ENCODE peak calls at places on chromosomes 16 and 17, in five cellular contexts. One of them, this sample, is unnamed.

GRCh38 chr17:36941265-36942021 is 4.2 kb downstream of the LHX1 start:
- DNase-seq in K562: no peak
- DNase-seq in H1: peak; percentile 74
- DNase-seq in HepG2: no peak
- DNase-seq in GM12878: no peak
- DNase-seq in this sample: peak; percentile 33

GRCh38 chr16:67822511-67822910 is 15.8 kb downstream of the TSNAXIP1 start:
- DNase-seq in K562: no peak
- DNase-seq in H1: no peak
- DNase-seq in HepG2: no peak
- DNase-seq in GM12878: no peak
- DNase-seq in this sample: no peak

GRCh38 chr16:80058236-80058635 is 457.7 kb upstream of the MAF start:
- DNase-seq in K562: no peak
- DNase-seq in H1: no peak
- DNase-seq in HepG2: no peak
- DNase-seq in GM12878: no peak
- DNase-seq in this sample: no peak

GRCh38 chr17:44038604-44039007 is 23.8 kb upstream of the TMEM101 start:
- DNase-seq in K562: no peak
- DNase-seq in H1: no peak
- DNase-seq in HepG2: peak; percentile 39
- DNase-seq in GM12878: no peak
- DNase-seq in this sample: no peak

GRCh38 chr16:67243481-67243880 is 3.8 kb downstream of the FHOD1 start:
- DNase-seq in K562: no peak
- DNase-seq in H1: no peak
- DNase-seq in HepG2: no peak
- DNase-seq in GM12878: no peak
- DNase-seq in this sample: no peak

GRCh38 chr17:42517516-42517915 is 18.5 kb upstream of the NAGLU start:
- DNase-seq in K562: peak; percentile 85
- DNase-seq in H1: peak; percentile 96
- DNase-seq in HepG2: peak; percentile 80
- DNase-seq in GM12878: no peak
- DNase-seq in this sample: peak; percentile 91

GRCh38 chr16:26992661-26993365 is 73.9 kb upstream of the C16orf82 start:
- DNase-seq in K562: no peak
- DNase-seq in H1: no peak
- DNase-seq in HepG2: no peak
- DNase-seq in GM12878: no peak
- DNase-seq in this sample: no peak

GRCh38 chr16:25014500-25015147 is 545 bp downstream of the ARHGAP17 start:
- DNase-seq in K562: peak; percentile 50
- DNase-seq in H1: peak; percentile 73
- DNase-seq in HepG2: peak; percentile 59
- DNase-seq in GM12878: no peak
- DNase-seq in this sample: peak; percentile 50

GRCh38 chr16:26447570-26447969 is 619.2 kb upstream of the C16orf82 start:
- DNase-seq in K562: no peak
- DNase-seq in H1: no peak
- DNase-seq in HepG2: no peak
- DNase-seq in GM12878: no peak
- DNase-seq in this sample: no peak

GRCh38 chr17:76199466-76199865 is 40.8 kb downstream of the RNF157 start:
- DNase-seq in K562: no peak
- DNase-seq in H1: no peak
- DNase-seq in HepG2: no peak
- DNase-seq in GM12878: no peak
- DNase-seq in this sample: no peak

GRCh38 chr17:46771601-46772012 is 46.9 kb downstream of the WNT3 start:
- DNase-seq in K562: peak; percentile 83
- DNase-seq in H1: no peak
- DNase-seq in HepG2: no peak
- DNase-seq in GM12878: no peak
- DNase-seq in this sample: peak; percentile 54

GRCh38 chr16:81816793-81817210 is 37.7 kb downstream of the PLCG2 start:
- DNase-seq in K562: no peak
- DNase-seq in H1: no peak
- DNase-seq in HepG2: no peak
- DNase-seq in GM12878: peak; percentile 77
- DNase-seq in this sample: no peak

GRCh38 chr17:63041251-63041650 is 75.2 kb downstream of the TANC2 start:
- DNase-seq in K562: no peak
- DNase-seq in H1: no peak
- DNase-seq in HepG2: no peak
- DNase-seq in GM12878: no peak
- DNase-seq in this sample: no peak

GRCh38 chr17:8946476-8946875 is 19.0 kb downstream of the PIK3R5 start:
- DNase-seq in K562: no peak
- DNase-seq in H1: no peak
- DNase-seq in HepG2: no peak
- DNase-seq in GM12878: no peak
- DNase-seq in this sample: no peak

GRCh38 chr17:42667088-42667951 is 8.2 kb downstream of the TUBG2 start:
- DNase-seq in K562: no peak
- DNase-seq in H1: no peak
- DNase-seq in HepG2: peak; percentile 47
- DNase-seq in GM12878: no peak
- DNase-seq in this sample: no peak

GRCh38 chr16:68642436-68643064 is 2.6 kb upstream of the CDH3 start:
- DNase-seq in K562: no peak
- DNase-seq in H1: peak; percentile 79
- DNase-seq in HepG2: no peak
- DNase-seq in GM12878: no peak
- DNase-seq in this sample: peak; percentile 84

GRCh38 chr17:225551-225950 is 44.1 kb upstream of the DOC2B start:
- DNase-seq in K562: no peak
- DNase-seq in H1: no peak
- DNase-seq in HepG2: no peak
- DNase-seq in GM12878: no peak
- DNase-seq in this sample: no peak

GRCh38 chr16:48350716-48351115 is 34.5 kb downstream of the SIAH1 start:
- DNase-seq in K562: no peak
- DNase-seq in H1: no peak
- DNase-seq in HepG2: no peak
- DNase-seq in GM12878: no peak
- DNase-seq in this sample: no peak

GRCh38 chr17:80345321-80345720 is 69.6 kb upstream of the ENDOV start:
- DNase-seq in K562: no peak
- DNase-seq in H1: no peak
- DNase-seq in HepG2: no peak
- DNase-seq in GM12878: no peak
- DNase-seq in this sample: no peak

GRCh38 chr17:33962857-33963655 is 292.0 kb upstream of the CCL2 start:
- DNase-seq in K562: no peak
- DNase-seq in H1: no peak
- DNase-seq in HepG2: no peak
- DNase-seq in GM12878: peak; percentile 39
- DNase-seq in this sample: no peak

DNA sequence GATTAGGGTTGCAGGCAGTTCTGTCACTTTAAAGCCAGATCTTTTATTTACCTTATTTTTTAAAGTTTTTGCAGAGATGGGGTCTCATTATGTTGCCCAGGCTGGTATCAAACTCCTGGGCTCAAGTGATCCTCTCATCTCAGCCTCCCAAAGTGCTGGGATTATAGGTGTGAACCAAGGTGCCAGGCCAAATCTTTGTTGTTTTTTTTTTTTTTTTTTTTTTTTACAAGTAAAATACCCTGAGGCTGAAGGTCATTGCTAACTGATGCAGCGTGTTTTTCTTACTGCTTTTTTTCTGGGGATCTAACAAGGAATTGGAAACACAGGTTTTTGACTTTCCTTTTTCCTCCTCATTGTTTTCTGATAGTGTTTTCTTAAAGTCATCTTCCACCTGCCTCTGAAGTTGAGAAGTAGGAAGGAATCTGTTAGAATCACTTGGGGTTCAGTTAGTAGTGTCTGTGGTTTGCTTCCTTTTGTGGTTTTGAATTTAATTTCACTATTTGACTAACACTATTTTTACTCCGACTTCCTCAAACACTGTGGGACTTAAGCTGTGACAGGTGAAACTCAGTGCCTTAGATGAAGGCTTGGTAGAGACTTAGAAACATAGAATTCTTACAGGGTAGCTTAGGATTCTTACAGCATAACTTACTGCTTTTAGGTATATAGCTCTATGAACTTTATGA is 22.2 kb downstream of the CLTC start:
- DNase-seq in K562: no peak
- DNase-seq in H1: no peak
- DNase-seq in HepG2: no peak
- DNase-seq in GM12878: peak; percentile 63
- DNase-seq in this sample: no peak
- TF ChIP-seq ATF3 in K562: no peak
- TF ChIP-seq ATF3 in H1: no peak
- TF ChIP-seq ATF3 in HepG2: no peak
- TF ChIP-seq ATF3 in GM12878: no peak
- TF ChIP-seq ATF3 in this sample: no peak

GRCh38 chr16:69831212-69832123 is 69.3 kb downstream of the WWP2 start:
- DNase-seq in K562: no peak
- DNase-seq in H1: no peak
- DNase-seq in HepG2: peak; percentile 72
- DNase-seq in GM12878: no peak
- DNase-seq in this sample: no peak
- TF ChIP-seq MAX in K562: no peak
- TF ChIP-seq MAX in H1: no peak
- TF ChIP-seq MAX in HepG2: no peak
- TF ChIP-seq MAX in GM12878: no peak
- TF ChIP-seq MAX in this sample: no peak

GRCh38 chr17:74544991-74545441 is 899 bp downstream of the CD300C start:
- DNase-seq in K562: no peak
- DNase-seq in H1: no peak
- DNase-seq in HepG2: no peak
- DNase-seq in GM12878: no peak
- DNase-seq in this sample: no peak
- TF ChIP-seq CREB1 in K562: no peak
- TF ChIP-seq CREB1 in H1: no peak
- TF ChIP-seq CREB1 in HepG2: peak; percentile 69
- TF ChIP-seq CREB1 in GM12878: no peak
- TF ChIP-seq CREB1 in this sample: no peak

DNA sequence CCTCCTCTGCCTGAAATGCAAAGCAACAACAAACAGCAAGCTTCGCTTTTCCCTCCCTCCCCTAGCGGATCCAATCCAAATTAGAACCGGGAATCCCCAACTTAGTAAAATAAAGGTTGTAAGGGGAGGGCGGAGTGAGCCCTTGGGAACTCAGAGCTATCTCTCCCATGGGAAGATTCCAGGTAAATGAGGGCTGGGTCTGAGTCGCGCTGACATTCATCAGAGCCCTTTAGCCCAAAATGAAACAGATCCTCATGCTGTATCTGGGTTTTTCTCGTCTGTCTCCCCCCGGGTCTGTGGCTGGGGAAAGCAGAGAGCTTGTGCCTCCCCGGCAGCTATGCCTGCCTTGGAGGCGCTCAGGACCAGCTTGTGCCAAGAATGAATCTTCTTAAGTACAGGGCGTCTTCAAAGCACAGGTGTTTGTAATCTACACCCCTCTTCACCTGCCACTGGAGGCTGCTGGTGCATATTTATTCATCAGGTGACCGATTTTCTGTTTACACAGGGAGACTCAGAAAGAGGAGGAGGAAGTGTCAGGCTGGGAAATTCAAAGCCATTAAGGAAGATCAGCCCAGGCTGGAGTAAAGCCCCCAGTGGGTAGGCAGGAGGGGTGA is 55.0 kb upstream of the GSE1 start:
- DNase-seq in K562: no peak
- DNase-seq in H1: peak; percentile 58
- DNase-seq in HepG2: no peak
- DNase-seq in GM12878: no peak
- DNase-seq in this sample: no peak
- TF ChIP-seq ATF3 in K562: no peak
- TF ChIP-seq ATF3 in H1: no peak
- TF ChIP-seq ATF3 in HepG2: no peak
- TF ChIP-seq ATF3 in GM12878: no peak
- TF ChIP-seq ATF3 in this sample: no peak

GRCh38 chr17:6712058-6712853 is 913 bp downstream of the SLC13A5 start:
- DNase-seq in K562: no peak
- DNase-seq in H1: peak; percentile 71
- DNase-seq in HepG2: peak; percentile 88
- DNase-seq in GM12878: no peak
- DNase-seq in this sample: peak; percentile 65
- TF ChIP-seq MAX in K562: no peak
- TF ChIP-seq MAX in H1: peak; percentile 91
- TF ChIP-seq MAX in HepG2: peak; percentile 80
- TF ChIP-seq MAX in GM12878: no peak
- TF ChIP-seq MAX in this sample: no peak

GRCh38 chr17:38702900-38703741 is 2.0 kb upstream of the MLLT6 start:
- DNase-seq in K562: peak; percentile 30
- DNase-seq in H1: no peak
- DNase-seq in HepG2: no peak
- DNase-seq in GM12878: no peak
- DNase-seq in this sample: no peak
- TF ChIP-seq CREB1 in K562: no peak
- TF ChIP-seq CREB1 in H1: no peak
- TF ChIP-seq CREB1 in HepG2: no peak
- TF ChIP-seq CREB1 in GM12878: no peak
- TF ChIP-seq CREB1 in this sample: no peak

GRCh38 chr16:85906349-85906748 is 7.4 kb downstream of the IRF8 start:
- DNase-seq in K562: no peak
- DNase-seq in H1: no peak
- DNase-seq in HepG2: no peak
- DNase-seq in GM12878: no peak
- DNase-seq in this sample: no peak
- TF ChIP-seq ATF3 in K562: no peak
- TF ChIP-seq ATF3 in H1: no peak
- TF ChIP-seq ATF3 in HepG2: no peak
- TF ChIP-seq ATF3 in GM12878: no peak
- TF ChIP-seq ATF3 in this sample: no peak

DNA sequence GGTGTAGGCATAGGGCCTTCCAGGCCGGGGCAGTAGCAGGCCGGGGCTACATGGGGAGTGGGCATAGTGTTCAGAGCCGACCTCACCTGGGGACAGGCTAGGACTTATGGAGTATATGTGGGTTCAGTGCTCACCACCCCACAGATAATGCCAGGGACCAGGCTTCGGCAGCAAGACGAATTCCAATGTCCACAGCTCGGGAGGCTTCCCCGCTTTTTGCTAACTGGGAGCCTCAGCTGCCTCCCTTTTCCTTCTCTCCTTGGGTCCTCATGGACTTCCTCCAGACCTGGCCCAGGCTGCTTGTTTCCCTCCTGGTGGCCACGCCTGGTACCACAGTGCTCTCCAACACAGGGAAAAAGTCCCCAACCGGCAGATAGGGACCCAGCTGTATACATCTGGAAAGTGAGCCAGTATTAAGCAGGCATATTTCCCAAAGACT is 20.1 kb upstream of the SLC46A1 start:
- DNase-seq in K562: peak; percentile 51
- DNase-seq in H1: peak; percentile 84
- DNase-seq in HepG2: peak; percentile 16
- DNase-seq in GM12878: no peak
- DNase-seq in this sample: peak; percentile 74
- TF ChIP-seq MAX in K562: no peak
- TF ChIP-seq MAX in H1: no peak
- TF ChIP-seq MAX in HepG2: no peak
- TF ChIP-seq MAX in GM12878: no peak
- TF ChIP-seq MAX in this sample: no peak